ENCODE peak calls at places on chromosomes 4 and X, in five cellular contexts. Z is stimulated activated CD8-positive, alpha-beta memory T cell treated with anti-CD3 and anti-CD28 coated beads, Interleukin-15, amount 100 ng/mL, for 48 hours; O is renal cortical epithelial cell; R is IMR-90; V is osteocyte. S is an unnamed sample.

GRCh38 chr4:167614866-167615265 is 380.6 kb upstream of the SPOCK3 start:
- DNase-seq in Z (no peak), O (no peak), R (no peak), V (no peak), S (no peak)

GRCh38 chr4:72377491-72378194 is 191.4 kb downstream of the ADAMTS3 start:
- DNase-seq in Z (no peak), O (no peak), R (peak; percentile 56), V (no peak), S (no peak)

GRCh38 chrX:52867610-52868348 is at the start of gene XAGE3:
- DNase-seq in Z (no peak), O (no peak), R (no peak), V (no peak), S (no peak)

GRCh38 chr4:19224820-19225219 is 1026.9 kb upstream of the SLIT2 start:
- DNase-seq in Z (no peak), O (peak; percentile 61), R (peak; percentile 42), V (no peak), S (no peak)

GRCh38 chrX:153635388-153635787 is 11.6 kb upstream of the DUSP9 start:
- DNase-seq in Z (no peak), O (no peak), R (no peak), V (no peak), S (no peak)

GRCh38 chr4:155207534-155208257 is 740 bp upstream of the NPY2R start:
- DNase-seq in Z (no peak), O (peak; percentile 7), R (no peak), V (no peak), S (no peak)

GRCh38 chrX:19926095-19926494 is 38.7 kb upstream of the SH3KBP1 start:
- DNase-seq in Z (no peak), O (no peak), R (no peak), V (no peak), S (no peak)

GRCh38 chrX:127138218-127138617 is 318.7 kb downstream of the PRR32 start:
- DNase-seq in Z (no peak), O (no peak), R (no peak), V (no peak), S (no peak)

GRCh38 chr4:155478336-155478825 is 101.6 kb upstream of the MAP9 start:
- DNase-seq in Z (no peak), O (no peak), R (peak; percentile 41), V (no peak), S (no peak)

GRCh38 chr4:87317527-87317926 is 5.2 kb downstream of the HSD17B13 start:
- DNase-seq in Z (no peak), O (peak; percentile 49), R (peak; percentile 15), V (no peak), S (no peak)

GRCh38 chr4:145346081-145346480 is 135.6 kb upstream of the SMAD1 start:
- DNase-seq in Z (no peak), O (no peak), R (no peak), V (no peak), S (no peak)

GRCh38 chr4:88661724-88662123 is 35.9 kb downstream of the NAP1L5 start:
- DNase-seq in Z (no peak), O (peak; percentile 73), R (peak; percentile 88), V (no peak), S (no peak)

GRCh38 chrX:10325606-10326005 is 168.8 kb downstream of the CLCN4 start:
- DNase-seq in Z (no peak), O (no peak), R (peak; percentile 62), V (no peak), S (no peak)

GRCh38 chr4:101284546-101284945 is 62.8 kb downstream of the PPP3CA start:
- DNase-seq in Z (no peak), O (peak; percentile 65), R (no peak), V (no peak), S (no peak)

GRCh38 chrX:154401045-154401799 is 3.0 kb downstream of the RPL10 start:
- DNase-seq in Z (no peak), O (no peak), R (peak; percentile 37), V (no peak), S (no peak)

GRCh38 chrX:81377329-81377728 is 175.4 kb downstream of the SH3BGRL start:
- DNase-seq in Z (no peak), O (peak; percentile 12), R (peak; percentile 27), V (no peak), S (no peak)

GRCh38 chrX:65607070-65607742 is 60.2 kb upstream of the MSN start:
- DNase-seq in Z (no peak), O (peak; percentile 61), R (peak; percentile 42), V (peak; percentile 13), S (no peak)

GRCh38 chr4:129364747-129365452 is 268.9 kb downstream of the C4orf33 start:
- DNase-seq in Z (no peak), O (no peak), R (no peak), V (no peak), S (no peak)

GRCh38 chrX:143635915-143636314 is at the start of gene SLITRK4:
- DNase-seq in Z (no peak), O (peak; percentile 48), R (no peak), V (no peak), S (no peak)

GRCh38 chrX:47936224-47936939 is 67.4 kb downstream of the ZNF182 start:
- DNase-seq in Z (no peak), O (no peak), R (no peak), V (no peak), S (no peak)

GRCh38 chr4:121514443-121514842 is 133.6 kb upstream of the QRFPR start:
- DNase-seq in Z (no peak), O (no peak), R (no peak), V (no peak), S (no peak)

GRCh38 chr4:134944115-134944514 is 742.5 kb upstream of the PABPC4L start:
- DNase-seq in Z (no peak), O (no peak), R (no peak), V (no peak), S (no peak)

GRCh38 chr4:83281326-83281725 is 3.3 kb downstream of the COQ2 start:
- DNase-seq in Z (no peak), O (no peak), R (no peak), V (no peak), S (no peak)

GRCh38 chrX:134423606-134424005 is 36.4 kb upstream of the HPRT1 start:
- DNase-seq in Z (no peak), O (peak; percentile 36), R (peak; percentile 47), V (no peak), S (no peak)

GRCh38 chr4:26263165-26263564 is 57.6 kb upstream of the RBPJ start:
- DNase-seq in Z (no peak), O (no peak), R (no peak), V (no peak), S (no peak)

GRCh38 chrX:17859609-17860178 is 1.4 kb downstream of the RAI2 start:
- DNase-seq in Z (no peak), O (no peak), R (no peak), V (no peak), S (peak; percentile 58)

S was measured in lower lobe of right lung.